ENCODE peak calls at places on chromosomes 7 and 10, in nine cellular contexts. Q is heart right ventricle, C is fibroblast of mammary gland, N is left lung, B is body of pancreas, R is PC-3, G is neural crest cell, E is GM20000, J is choroid plexus epithelial cell. L is an unnamed sample.

GRCh38 chr7:79504607-79505389 is 51.3 kb upstream of the MAGI2 start:
- DNase-seq in J (peak), Q (no peak), E (no peak), R (peak), G (no peak), B (no peak), C (no peak), N (peak), L (no peak)

GRCh38 chr7:157476201-157476600 is 139.4 kb downstream of the DNAJB6 start:
- DNase-seq in Q (no peak), N (no peak), C (no peak), R (no peak), G (no peak), E (no peak), J (no peak), B (no peak), L (no peak)

GRCh38 chr10:23656735-23657134 is 217.9 kb downstream of the OTUD1 start:
- DNase-seq in R (peak), G (no peak), E (no peak), C (peak), J (no peak), B (peak), N (no peak), Q (no peak), L (no peak)

GRCh38 chr7:100211342-100211780 is 8.4 kb upstream of the PVRIG start:
- DNase-seq in Q (no peak), J (no peak), C (no peak), G (no peak), B (no peak), R (no peak), N (no peak), E (peak), L (no peak)

GRCh38 chr7:146115665-146116451 is 743 bp upstream of the CNTNAP2 start:
- DNase-seq in B (peak), J (peak), Q (peak), G (peak), C (peak), E (peak), R (peak), N (peak), L (peak)

GRCh38 chr10:104037261-104037951 is 48.3 kb downstream of the COL17A1 start:
- DNase-seq in E (no peak), R (no peak), B (no peak), N (no peak), G (no peak), C (no peak), J (no peak), Q (no peak), L (no peak)

GRCh38 chr10:43427166-43427825 is 9.6 kb upstream of the ZNF487 start:
- DNase-seq in J (no peak), E (no peak), B (no peak), Q (no peak), N (no peak), C (no peak), G (no peak), R (no peak), L (no peak)

GRCh38 chr7:84069036-84069435 is 125.6 kb downstream of the SEMA3A start:
- DNase-seq in G (no peak), B (no peak), C (no peak), N (no peak), E (no peak), J (no peak), Q (no peak), R (no peak), L (no peak)

GRCh38 chr10:47278152-47278473 is 21.9 kb upstream of the GDF10 start:
- DNase-seq in E (no peak), B (no peak), G (no peak), C (no peak), J (no peak), R (no peak), N (no peak), Q (no peak), L (no peak)

GRCh38 chr7:6655636-6656385 is 18.7 kb downstream of the ZNF316 start:
- DNase-seq in E (peak), C (no peak), R (no peak), Q (no peak), B (no peak), G (no peak), N (no peak), J (no peak), L (no peak)

GRCh38 chr7:54812747-54813146 is 53.7 kb upstream of the SEC61G start:
- DNase-seq in J (no peak), B (no peak), N (no peak), R (no peak), G (no peak), E (no peak), C (no peak), Q (no peak), L (no peak)

GRCh38 chr7:74221713-74222112 is 11.9 kb downstream of the LAT2 start:
- DNase-seq in B (no peak), E (no peak), G (no peak), N (no peak), R (no peak), C (no peak), J (no peak), Q (no peak), L (no peak)

GRCh38 chr7:30652132-30652531 is 30.1 kb downstream of the CRHR2 start:
- DNase-seq in N (no peak), J (no peak), B (no peak), C (no peak), Q (no peak), G (no peak), E (no peak), R (no peak), L (no peak)

GRCh38 chr7:155205368-155206285 is 92.1 kb upstream of the INSIG1 start:
- DNase-seq in J (peak), N (peak), R (peak), Q (peak), E (peak), C (peak), B (peak), G (no peak), L (no peak)

GRCh38 chr10:4704034-4704545 is 121.9 kb upstream of the AKR1E2 start:
- DNase-seq in B (no peak), E (no peak), Q (no peak), G (no peak), R (peak), C (peak), J (peak), N (no peak), L (no peak)

GRCh38 chr10:78510566-78511323 is 477.1 kb downstream of the RPS24 start:
- DNase-seq in N (no peak), R (peak), J (no peak), B (no peak), C (no peak), Q (peak), E (no peak), G (no peak), L (peak)
- TF ChIP-seq CTCF in N (no peak), R (peak), J (no peak), B (no peak), C (no peak), Q (no peak), E (no peak), G (no peak), L (no peak)

GRCh38 chr10:470339-471003 is 219.0 kb downstream of the DIP2C start:
- DNase-seq in G (no peak), J (no peak), B (no peak), N (no peak), Q (no peak), C (no peak), R (no peak), E (no peak), L (no peak)
- TF ChIP-seq CTCF in G (no peak), J (no peak), B (no peak), N (no peak), Q (no peak), C (no peak), R (no peak), E (no peak), L (no peak)

GRCh38 chr7:137685439-137686164 is 161.2 kb downstream of the DGKI start:
- DNase-seq in B (no peak), C (peak), Q (no peak), N (no peak), R (no peak), G (no peak), E (no peak), J (no peak), L (no peak)
- TF ChIP-seq CTCF in B (no peak), C (no peak), Q (no peak), N (no peak), R (no peak), G (no peak), E (no peak), J (no peak), L (no peak)

GRCh38 chr7:135704074-135704473 is 23.9 kb downstream of the SLC13A4 start:
- DNase-seq in C (no peak), R (no peak), E (no peak), G (no peak), B (no peak), Q (no peak), N (no peak), J (no peak), L (peak)
- TF ChIP-seq CTCF in C (peak), R (peak), E (no peak), G (no peak), B (no peak), Q (peak), N (no peak), J (peak), L (no peak)

DNA sequence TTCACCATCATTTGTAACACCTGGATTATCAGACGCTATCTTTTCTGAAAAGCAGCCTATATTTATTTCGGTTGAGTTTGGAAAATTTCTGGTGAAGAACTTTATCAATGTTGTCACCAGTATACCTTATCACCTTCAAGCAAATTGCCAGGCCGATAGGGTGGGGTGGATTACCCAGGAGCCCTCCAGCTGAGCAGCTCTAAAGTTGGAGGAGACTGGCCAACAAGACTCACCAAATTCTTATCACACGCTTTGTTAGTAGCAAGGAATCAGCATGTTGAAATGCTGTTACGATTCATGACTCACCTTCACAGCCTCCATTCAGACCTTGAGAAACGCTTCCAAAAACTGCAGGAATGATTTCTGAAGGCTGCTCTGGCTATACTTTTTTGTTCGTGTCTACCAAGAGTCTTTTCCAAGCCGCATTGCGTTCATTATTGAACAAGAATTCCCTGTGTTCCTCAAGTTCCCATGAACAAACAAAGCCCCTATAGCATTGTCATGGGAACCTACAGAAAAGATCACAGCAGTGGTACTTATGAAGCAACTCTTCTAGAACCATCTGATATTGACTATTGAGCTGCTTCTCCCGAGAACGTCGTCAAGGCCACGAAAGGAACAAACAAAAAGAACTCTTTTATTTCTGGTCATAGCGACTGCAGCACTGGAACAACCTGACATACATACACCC is 291.4 kb downstream of the SFMBT2 start:
- DNase-seq in J (no peak), R (no peak), N (no peak), G (no peak), C (peak), Q (no peak), E (no peak), B (no peak), L (no peak)
- TF ChIP-seq CTCF in J (no peak), R (no peak), N (no peak), G (no peak), C (no peak), Q (no peak), E (no peak), B (no peak), L (no peak)

DNA sequence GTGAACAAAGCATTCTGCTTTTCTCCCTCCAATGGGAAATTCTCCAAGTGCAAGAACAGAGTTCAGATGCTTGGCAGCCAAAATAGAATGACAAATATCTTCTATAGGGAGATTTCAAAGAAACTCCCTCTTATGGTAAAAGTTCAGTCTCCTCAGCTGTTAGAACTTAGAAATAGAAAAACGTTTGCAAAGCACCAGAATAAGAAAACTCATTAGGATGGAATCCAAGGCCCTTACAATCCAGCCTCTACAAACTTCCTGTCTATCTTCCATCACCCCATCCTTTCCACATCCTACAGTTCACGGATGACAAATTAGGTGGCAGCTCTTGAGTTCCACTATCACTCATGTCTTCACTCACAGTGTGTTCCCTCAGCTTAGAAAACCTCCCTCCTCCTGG is 25.7 kb downstream of the FAM13C start:
- DNase-seq in C (peak), B (no peak), N (no peak), E (no peak), G (no peak), Q (no peak), J (peak), R (no peak), L (no peak)
- TF ChIP-seq CTCF in C (no peak), B (no peak), N (no peak), E (no peak), G (no peak), Q (no peak), J (no peak), R (no peak), L (no peak)

DNA sequence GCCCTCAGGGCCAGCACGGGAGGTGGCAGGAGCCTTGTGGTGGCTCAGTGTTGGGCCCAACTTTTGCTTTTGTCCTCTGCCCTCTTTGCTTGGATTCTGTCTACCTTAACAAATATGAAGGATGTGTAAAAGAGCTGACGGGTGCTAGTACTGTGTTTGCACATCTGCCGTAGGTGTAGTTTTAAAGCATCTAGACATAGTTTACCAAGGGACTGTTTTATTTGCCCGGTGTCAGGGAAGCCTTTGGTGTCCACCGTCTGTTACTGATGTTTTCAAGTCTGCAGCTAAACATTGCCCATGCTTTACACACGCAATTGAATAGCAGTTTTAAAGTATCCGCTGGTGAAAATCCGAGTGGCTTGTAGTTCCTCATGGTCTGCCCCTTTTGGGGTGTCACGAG is 87.8 kb downstream of the DYNC2I1 start:
- DNase-seq in B (no peak), E (no peak), C (no peak), N (no peak), G (no peak), R (no peak), J (no peak), Q (no peak), L (no peak)
- TF ChIP-seq CTCF in B (no peak), E (no peak), C (no peak), N (no peak), G (no peak), R (no peak), J (no peak), Q (no peak), L (no peak)

DNA sequence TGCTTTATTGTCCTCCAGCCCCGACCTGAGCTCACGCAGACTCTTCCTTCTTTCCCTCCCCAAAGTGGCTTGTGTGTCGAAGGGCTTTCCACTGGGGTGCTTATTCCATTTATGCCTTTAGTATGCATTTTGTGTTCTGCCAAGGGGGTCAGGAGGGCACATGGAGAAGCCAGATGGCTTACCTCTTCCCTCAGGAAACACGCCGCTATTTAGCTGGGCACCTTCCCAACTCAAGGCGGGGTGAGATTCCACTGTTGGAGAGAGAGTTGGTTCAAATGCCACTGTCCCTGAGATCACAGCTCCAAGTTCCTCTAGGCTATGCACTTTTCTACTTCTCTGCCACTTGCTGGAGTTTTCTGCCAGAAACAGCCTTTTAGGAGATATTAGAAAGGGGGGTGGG is 1091.8 kb downstream of the LRMDA start:
- DNase-seq in Q (no peak), G (no peak), C (no peak), B (no peak), R (no peak), N (no peak), J (no peak), E (no peak), L (no peak)
- TF ChIP-seq CTCF in Q (no peak), G (no peak), C (no peak), B (no peak), R (no peak), N (no peak), J (no peak), E (no peak), L (no peak)